ENCODE peak calls at places on chromosome 14, in nine cellular contexts. W is stimulated activated naive B cell treated with anti-CD40 and anti-IgM and Interleukin-4, amounts not matched to agents 10 μg/mL and 1 μg/mL and 100 μg/mL, for 72 hours; Q is HFFc6; K is activated CD4-positive, alpha-beta T cell treated with anti-CD3 and anti-CD28 coated beads for 1 hour; X is stimulated activated naive CD4-positive, alpha-beta T cell; B is mucosa of gallbladder; N is HTR-8/SVneo; H is ACHN; I is fibroblast of the aortic adventitia. U is an unnamed sample.

GRCh38 chr14:99961826-99962518 is 103.2 kb upstream of the EVL start:
- DNase-seq in W (no peak), Q (no peak), K (no peak), X (no peak), B (no peak), N (no peak), H (no peak), I (no peak), U (no peak)

GRCh38 chr14:105935384-105935783 is 409.0 kb downstream of the TMEM121 start:
- DNase-seq in W (no peak), Q (no peak), K (no peak), X (no peak), B (peak; percentile 5), N (no peak), H (no peak), I (no peak), U (no peak)

GRCh38 chr14:98954347-98955000 is 317.5 kb downstream of the BCL11B start:
- DNase-seq in W (no peak), Q (no peak), K (no peak), X (no peak), B (no peak), N (no peak), H (no peak), I (no peak), U (no peak)

GRCh38 chr14:76331328-76332011 is 44.5 kb upstream of the ESRRB start:
- DNase-seq in W (no peak), Q (no peak), K (no peak), X (no peak), B (no peak), N (no peak), H (no peak), I (no peak), U (no peak)

GRCh38 chr14:51283402-51283825 is 43.4 kb downstream of the TMX1 start:
- DNase-seq in W (no peak), Q (peak; percentile 86), K (no peak), X (no peak), B (no peak), N (peak; percentile 76), H (peak; percentile 91), I (peak; percentile 96), U (peak; percentile 94)

GRCh38 chr14:98270201-98270600 is 1001.8 kb downstream of the BCL11B start:
- DNase-seq in W (no peak), Q (no peak), K (no peak), X (no peak), B (no peak), N (no peak), H (no peak), I (no peak), U (no peak)

GRCh38 chr14:36657409-36658090 is 4.1 kb upstream of the PAX9 start:
- DNase-seq in W (no peak), Q (no peak), K (no peak), X (no peak), B (no peak), N (no peak), H (no peak), I (no peak), U (no peak)

GRCh38 chr14:94682736-94683135 is 70.5 kb downstream of the SERPINA3 start:
- DNase-seq in W (no peak), Q (no peak), K (no peak), X (no peak), B (no peak), N (no peak), H (no peak), I (no peak), U (no peak)

GRCh38 chr14:99755629-99756603 is 37.3 kb upstream of the EML1 start:
- DNase-seq in W (no peak), Q (peak; percentile 95), K (no peak), X (no peak), B (peak; percentile 74), N (peak; percentile 92), H (peak; percentile 92), I (peak; percentile 90), U (peak; percentile 87)

GRCh38 chr14:39228044-39228443 is 5.7 kb upstream of the MIA2 start:
- DNase-seq in W (no peak), Q (no peak), K (no peak), X (no peak), B (no peak), N (no peak), H (no peak), I (no peak), U (no peak)

GRCh38 chr14:104705340-104706047 is 16.1 kb downstream of the INF2 start:
- DNase-seq in W (no peak), Q (no peak), K (no peak), X (no peak), B (no peak), N (no peak), H (no peak), I (no peak), U (no peak)

GRCh38 chr14:104246401-104247335 is 108.3 kb downstream of the KIF26A start:
- DNase-seq in W (no peak), Q (no peak), K (no peak), X (no peak), B (no peak), N (no peak), H (no peak), I (no peak), U (no peak)

GRCh38 chr14:54086780-54087179 is 130.2 kb upstream of the BMP4 start:
- DNase-seq in W (no peak), Q (no peak), K (no peak), X (no peak), B (no peak), N (no peak), H (no peak), I (no peak), U (no peak)

GRCh38 chr14:33567736-33568124 is 383.1 kb downstream of the EGLN3 start:
- DNase-seq in W (no peak), Q (no peak), K (no peak), X (no peak), B (no peak), N (no peak), H (no peak), I (peak; percentile 63), U (peak; percentile 86)

GRCh38 chr14:96997996-96998395 is 200.8 kb downstream of the VRK1 start:
- DNase-seq in W (no peak), Q (no peak), K (no peak), X (no peak), B (no peak), N (no peak), H (no peak), I (no peak), U (no peak)

GRCh38 chr14:53792909-53793308 is 163.7 kb downstream of the BMP4 start:
- DNase-seq in W (no peak), Q (no peak), K (no peak), X (no peak), B (no peak), N (no peak), H (no peak), I (no peak), U (no peak)

GRCh38 chr14:95196268-95196667 is 38.9 kb upstream of the DICER1 start:
- DNase-seq in W (no peak), Q (no peak), K (no peak), X (no peak), B (no peak), N (no peak), H (no peak), I (peak; percentile 17), U (peak; percentile 18)

GRCh38 chr14:92225731-92226130 is 97.2 kb upstream of the SLC24A4 start:
- DNase-seq in W (no peak), Q (no peak), K (no peak), X (no peak), B (no peak), N (no peak), H (no peak), I (no peak), U (peak; percentile 3)

GRCh38 chr14:93103392-93104080 is 12.2 kb downstream of the ITPK1 start:
- DNase-seq in W (peak; percentile 34), Q (no peak), K (peak; percentile 60), X (peak; percentile 55), B (peak; percentile 42), N (peak; percentile 58), H (peak; percentile 75), I (peak; percentile 8), U (no peak)

GRCh38 chr14:54600685-54601084 is 33.8 kb downstream of the SAMD4A start:
- DNase-seq in W (no peak), Q (peak; percentile 91), K (no peak), X (no peak), B (no peak), N (no peak), H (no peak), I (peak; percentile 84), U (peak; percentile 63)

GRCh38 chr14:100878271-100879146 is 25.0 kb downstream of the RTL1 start:
- DNase-seq in W (no peak), Q (no peak), K (no peak), X (no peak), B (no peak), N (no peak), H (no peak), I (no peak), U (no peak)

GRCh38 chr14:69708586-69709169 is 58.3 kb upstream of the SRSF5 start:
- DNase-seq in W (no peak), Q (peak; percentile 31), K (no peak), X (no peak), B (no peak), N (no peak), H (peak; percentile 19), I (no peak), U (no peak)

GRCh38 chr14:23561873-23562821 is 5.4 kb downstream of the AP1G2 start:
- DNase-seq in W (no peak), Q (no peak), K (no peak), X (no peak), B (no peak), N (no peak), H (no peak), I (no peak), U (peak; percentile 56)

GRCh38 chr14:105889666-105890473 is 363.5 kb downstream of the TMEM121 start:
- DNase-seq in W (no peak), Q (no peak), K (no peak), X (no peak), B (no peak), N (no peak), H (no peak), I (no peak), U (no peak)

GRCh38 chr14:63224196-63224595 is 20.0 kb downstream of the RHOJ start:
- DNase-seq in W (no peak), Q (no peak), K (no peak), X (no peak), B (no peak), N (no peak), H (no peak), I (no peak), U (no peak)

GRCh38 chr14:33962016-33962415 is 11.1 kb upstream of the EGLN3 start:
- DNase-seq in W (no peak), Q (no peak), K (no peak), X (no peak), B (no peak), N (no peak), H (no peak), I (no peak), U (no peak)

GRCh38 chr14:94056579-94057308 is 24.3 kb downstream of the DDX24 start:
- DNase-seq in W (no peak), Q (no peak), K (no peak), X (no peak), B (no peak), N (no peak), H (no peak), I (no peak), U (peak; percentile 36)

GRCh38 chr14:48398675-48399282 is 723.4 kb upstream of the MDGA2 start:
- DNase-seq in W (no peak), Q (peak; percentile 20), K (no peak), X (no peak), B (no peak), N (peak; percentile 14), H (peak; percentile 51), I (peak; percentile 8), U (peak; percentile 46)

GRCh38 chr14:68667313-68667791 is 125.5 kb downstream of the ZFP36L1 start:
- DNase-seq in W (no peak), Q (no peak), K (no peak), X (no peak), B (no peak), N (no peak), H (no peak), I (peak; percentile 89), U (peak; percentile 45)

GRCh38 chr14:68865542-68865941 is 72.7 kb upstream of the ZFP36L1 start:
- DNase-seq in W (no peak), Q (no peak), K (no peak), X (no peak), B (no peak), N (no peak), H (no peak), I (no peak), U (no peak)

GRCh38 chr14:68961781-68962584 is 17.1 kb downstream of the ACTN1 start:
- DNase-seq in W (no peak), Q (no peak), K (no peak), X (no peak), B (no peak), N (peak; percentile 76), H (peak; percentile 45), I (no peak), U (no peak)

U was measured in fibroblast of pulmonary artery.